ENCODE peak calls at places on chromosomes 12 and 14, in six cellular contexts. L is GM12892, N is K562, S is H1, E is GM12878, Y is HepG2. J is an unnamed sample.
A peak's percentile ranks its signal among the peaks of the same experiment; 100 is the strongest.

GRCh38 chr12:21888464-21888863 is 52.8 kb downstream of the ABCC9 start:
- DNase-seq in E (no peak), N (no peak), Y (no peak), S (no peak), L (no peak), J (no peak)

GRCh38 chr12:38508246-38508645 is 191.7 kb downstream of the ALG10B start:
- DNase-seq in N (no peak), Y (no peak), L (no peak), S (no peak), E (no peak), J (no peak)

GRCh38 chr12:64550758-64551157 is 59.5 kb upstream of the RASSF3 start:
- DNase-seq in E (no peak), N (no peak), S (no peak), L (no peak), Y (no peak), J (no peak)

GRCh38 chr14:24816929-24817637 is 183.1 kb upstream of the GZMB start:
- DNase-seq in Y (peak; percentile 98), N (no peak), E (no peak), L (no peak), S (no peak), J (no peak)

GRCh38 chr14:49294736-49295135 is 291.4 kb downstream of the RPS29 start:
- DNase-seq in N (no peak), L (no peak), E (no peak), S (no peak), Y (no peak), J (no peak)

GRCh38 chr12:62802321-62802720 is 132.6 kb downstream of the PPM1H start:
- DNase-seq in Y (no peak), N (no peak), L (no peak), S (no peak), E (no peak), J (no peak)

GRCh38 chr14:68762944-68763831 is 29.7 kb downstream of the ZFP36L1 start:
- DNase-seq in L (no peak), Y (peak; percentile 69), N (peak; percentile 93), E (no peak), S (no peak), J (no peak)

GRCh38 chr14:37598085-37598972 is 2.9 kb downstream of the TTC6 start:
- DNase-seq in N (no peak), L (no peak), Y (no peak), E (no peak), S (no peak), J (no peak)

GRCh38 chr12:90905691-90906370 is 49.1 kb downstream of the CCER1 start:
- DNase-seq in E (no peak), Y (no peak), N (no peak), L (no peak), S (no peak), J (no peak)

GRCh38 chr12:27840229-27840999 is 60.4 kb upstream of the MANSC4 start:
- DNase-seq in L (no peak), S (no peak), Y (no peak), N (no peak), E (no peak), J (no peak)

GRCh38 chr14:92503756-92504491 is 9.7 kb upstream of the RIN3 start:
- DNase-seq in Y (peak; percentile 94), E (no peak), N (no peak), S (no peak), L (no peak), J (no peak)

GRCh38 chr14:97074860-97075259 is 277.7 kb downstream of the VRK1 start:
- DNase-seq in Y (no peak), N (no peak), E (no peak), L (no peak), S (no peak), J (no peak)

GRCh38 chr14:77266336-77266735 is 4.7 kb downstream of the NGB start:
- DNase-seq in S (no peak), Y (no peak), L (no peak), N (no peak), E (no peak), J (no peak)

GRCh38 chr12:61546296-61546695 is 713.9 kb upstream of the USP15 start:
- DNase-seq in L (no peak), S (no peak), Y (no peak), E (no peak), N (no peak), J (no peak)

GRCh38 chr14:64556526-64556925 is 6.8 kb downstream of the PPP1R36 start:
- DNase-seq in E (no peak), Y (no peak), N (no peak), S (no peak), L (no peak), J (no peak)

GRCh38 chr12:6262635-6263034 is 47.8 kb upstream of the PLEKHG6 start:
- DNase-seq in L (no peak), N (peak; percentile 27), S (no peak), E (no peak), Y (no peak), J (no peak)

GRCh38 chr12:2336409-2336829 is 283.6 kb downstream of the CACNA1C start:
- DNase-seq in L (no peak), E (peak; percentile 85), N (peak; percentile 9), Y (no peak), S (no peak), J (no peak)

GRCh38 chr14:91417983-91418386 is 365 bp upstream of the CCDC88C start:
- DNase-seq in N (peak; percentile 86), E (no peak), L (no peak), S (no peak), Y (peak; percentile 39), J (no peak)

GRCh38 chr12:62715086-62715786 is 219.7 kb downstream of the PPM1H start:
- DNase-seq in S (no peak), L (no peak), E (no peak), N (no peak), Y (no peak), J (no peak)

GRCh38 chr14:79809849-79810612 is 401.3 kb downstream of the DIO2 start:
- DNase-seq in L (no peak), S (no peak), N (no peak), Y (no peak), E (no peak), J (no peak)

GRCh38 chr12:25965682-25966081 is 7.2 kb downstream of the RASSF8 start:
- DNase-seq in N (no peak), S (no peak), E (no peak), L (no peak), Y (no peak), J (no peak)

GRCh38 chr14:91963465-91963864 is 16.0 kb upstream of the FBLN5 start:
- DNase-seq in L (no peak), Y (no peak), E (no peak), N (no peak), S (no peak), J (no peak)

GRCh38 chr12:29153231-29153630 is 4.2 kb downstream of the FAR2 start:
- DNase-seq in S (no peak), L (no peak), N (no peak), E (no peak), Y (no peak), J (no peak)

GRCh38 chr12:47017901-47018479 is 61.4 kb upstream of the PCED1B start:
- DNase-seq in Y (no peak), N (no peak), E (no peak), S (no peak), L (no peak), J (no peak)

GRCh38 chr12:46774011-46774633 is 51.7 kb downstream of the SLC38A4 start:
- DNase-seq in E (no peak), N (no peak), S (no peak), L (no peak), Y (no peak), J (no peak)

DNA sequence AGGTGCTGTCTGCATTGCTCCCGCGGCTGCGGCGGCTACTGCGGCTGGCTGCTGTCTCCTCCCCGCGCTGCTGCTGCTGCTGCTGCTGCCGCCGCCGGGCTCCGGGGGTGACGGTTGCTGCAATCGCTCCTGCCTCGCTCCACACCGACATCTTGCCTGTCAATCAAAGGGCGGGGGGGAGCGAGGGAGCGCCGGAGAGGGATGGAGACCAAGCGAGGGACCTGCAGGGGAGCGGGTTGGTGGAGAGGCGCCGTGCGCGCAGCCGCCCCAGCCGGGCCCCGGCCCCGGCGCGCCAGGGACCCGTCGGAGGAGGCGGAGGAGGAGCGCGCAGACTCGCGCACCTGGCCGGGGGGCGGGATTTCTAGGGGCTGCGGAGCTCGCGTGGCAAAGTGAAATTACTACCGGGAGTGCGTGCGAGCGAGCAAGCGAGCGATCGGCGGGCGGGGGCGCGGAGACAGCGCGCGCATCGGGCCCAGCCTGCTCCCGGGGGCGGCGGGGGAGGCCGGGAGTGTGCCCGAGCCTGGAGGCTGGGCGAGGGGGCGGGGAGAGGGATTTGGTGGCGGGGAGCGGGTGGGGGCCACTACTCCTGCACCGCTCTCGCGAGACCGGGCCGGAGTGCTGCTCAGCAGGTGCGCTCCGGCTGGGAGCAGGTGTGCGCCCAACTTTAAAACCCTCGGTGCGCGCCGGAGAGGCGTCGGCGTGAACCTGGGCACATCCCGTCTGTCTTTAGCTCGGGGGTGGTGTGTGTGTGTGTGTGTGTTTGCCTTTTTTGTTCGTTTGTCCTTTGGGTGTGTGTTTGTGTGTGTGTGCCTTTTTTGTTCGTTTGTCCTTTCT is at the start of gene KSR2:
- DNase-seq in E (no peak), Y (peak; percentile 13), L (peak; percentile 62), N (peak; percentile 23), S (peak; percentile 69), J (peak; percentile 71)
- TF ChIP-seq TAF1 in E (no peak), Y (no peak), L (no peak), N (no peak), S (peak; percentile 79), J (no peak)

GRCh38 chr12:54725233-54725843 is 77.2 kb upstream of the DCD start:
- DNase-seq in Y (peak; percentile 30), E (no peak), L (no peak), S (no peak), N (no peak), J (no peak)

GRCh38 chr12:54719691-54720090 is 71.5 kb upstream of the DCD start:
- DNase-seq in S (no peak), N (no peak), L (no peak), Y (no peak), E (no peak), J (no peak)

GRCh38 chr12:54721312-54721711 is 73.1 kb upstream of the DCD start:
- DNase-seq in N (no peak), L (no peak), Y (no peak), E (no peak), S (no peak), J (no peak)

DNA sequence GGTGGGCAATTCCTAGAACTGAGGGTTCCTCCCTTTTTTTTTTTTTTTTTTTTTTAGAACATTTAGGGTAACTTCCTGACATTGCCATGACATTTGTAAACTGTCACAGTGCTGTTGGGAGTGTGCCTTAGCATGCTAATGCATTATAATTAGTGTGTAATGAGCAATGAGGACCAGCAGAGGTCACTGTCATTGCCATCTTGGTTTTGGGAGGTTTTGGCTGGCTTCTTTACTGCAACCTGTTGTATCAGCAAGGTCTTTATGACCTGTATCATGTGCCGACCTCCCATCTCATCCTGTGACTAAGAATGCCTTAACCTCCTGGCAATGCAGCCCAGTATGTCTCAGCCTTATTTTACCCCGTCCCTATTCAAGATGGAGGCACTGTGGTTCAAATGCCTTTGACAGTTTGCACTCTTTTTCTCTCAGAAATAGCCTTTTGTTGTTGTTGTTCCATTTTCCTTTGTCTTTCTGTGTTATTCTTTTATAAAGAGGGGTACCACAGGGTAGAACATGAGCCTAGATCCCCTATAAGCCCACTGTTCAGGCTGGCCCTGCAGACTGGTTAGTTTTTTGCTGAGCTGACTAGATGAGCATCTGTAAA is 75.6 kb upstream of the DCD start:
- DNase-seq in L (no peak), E (no peak), N (peak; percentile 30), Y (no peak), S (no peak), J (no peak)
- TF ChIP-seq POLR2A in L (no peak), E (no peak), N (no peak), Y (no peak), S (no peak), J (no peak)

GRCh38 chr12:57756406-57757341 is 1.8 kb downstream of the MARCHF9 start:
- DNase-seq in N (peak; percentile 73), E (no peak), Y (no peak), L (peak; percentile 79), S (no peak), J (peak; percentile 64)
- TF ChIP-seq TAF1 in N (no peak), E (no peak), Y (no peak), L (no peak), S (no peak), J (no peak)

GRCh38 chr12:95072900-95073697 is at the start of gene NR2C1:
- DNase-seq in N (peak; percentile 96), S (peak; percentile 86), L (peak; percentile 97), Y (peak; percentile 93), E (peak; percentile 63), J (peak; percentile 98)
- TF ChIP-seq POLR2A in N (peak; percentile 84), S (no peak), L (peak; percentile 46), Y (peak; percentile 65), E (peak; percentile 61), J (peak; percentile 30)